ENCODE peak calls at places on chromosome 17, in six cellular contexts. X is BJ; Y is upper lobe of right lung; H is mesenchymal stem cell; S is adrenal gland; J is CD8-positive, alpha-beta memory T cell. M is an unnamed sample.
A peak's percentile ranks its signal among the peaks of the same experiment; 100 is the strongest.

GRCh38 chr17:81306898-81307510 is 11.9 kb upstream of the SLC38A10 start:
- DNase-seq in X (no peak), Y (no peak), H (no peak), S (no peak), J (no peak), M (no peak)

GRCh38 chr17:42329025-42329976 is 41.0 kb downstream of the STAT5A start:
- DNase-seq in X (peak; percentile 52), Y (no peak), H (peak; percentile 57), S (no peak), J (no peak), M (peak; percentile 73)

GRCh38 chr17:21058098-21058893 is 15.5 kb upstream of the USP22 start:
- DNase-seq in X (no peak), Y (no peak), H (peak; percentile 65), S (no peak), J (no peak), M (peak; percentile 51)

GRCh38 chr17:76353004-76353598 is 615 bp downstream of the PRPSAP1 start:
- DNase-seq in X (no peak), Y (peak; percentile 73), H (peak; percentile 42), S (peak; percentile 27), J (peak; percentile 0), M (peak; percentile 57)

GRCh38 chr17:16918443-16918842 is 53.5 kb downstream of the TNFRSF13B start:
- DNase-seq in X (no peak), Y (no peak), H (no peak), S (no peak), J (no peak), M (no peak)

GRCh38 chr17:27529230-27529796 is 73.1 kb downstream of the KSR1 start:
- DNase-seq in X (no peak), Y (peak; percentile 77), H (peak; percentile 70), S (no peak), J (no peak), M (peak; percentile 82)

GRCh38 chr17:60819447-60820130 is 141.9 kb downstream of the BCAS3 start:
- DNase-seq in X (no peak), Y (no peak), H (no peak), S (no peak), J (no peak), M (no peak)

GRCh38 chr17:58788199-58788598 is 32.5 kb downstream of the PPM1E start:
- DNase-seq in X (no peak), Y (no peak), H (no peak), S (no peak), J (no peak), M (no peak)

GRCh38 chr17:1762233-1762905 is 509 bp downstream of the SERPINF1 start:
- DNase-seq in X (no peak), Y (no peak), H (no peak), S (no peak), J (no peak), M (peak; percentile 34)

GRCh38 chr17:13888043-13888442 is 181.3 kb upstream of the COX10 start:
- DNase-seq in X (no peak), Y (no peak), H (peak; percentile 34), S (no peak), J (no peak), M (peak; percentile 43)

GRCh38 chr17:65684631-65685030 is 123.2 kb upstream of the AXIN2 start:
- DNase-seq in X (no peak), Y (no peak), H (peak; percentile 7), S (no peak), J (no peak), M (peak; percentile 47)

GRCh38 chr17:83189013-83189672 is 109.7 kb downstream of the METRNL start:
- DNase-seq in X (no peak), Y (no peak), H (no peak), S (no peak), J (no peak), M (no peak)

GRCh38 chr17:41810659-41811548 is 845 bp downstream of the P3H4 start:
- DNase-seq in X (no peak), Y (peak; percentile 71), H (peak; percentile 35), S (no peak), J (no peak), M (peak; percentile 33)

GRCh38 chr17:37488607-37489196 is 989 bp upstream of the DUSP14 start:
- DNase-seq in X (peak; percentile 77), Y (peak; percentile 89), H (peak; percentile 96), S (peak; percentile 93), J (peak; percentile 40), M (peak; percentile 95)

GRCh38 chr17:38605230-38605851 is 411 bp downstream of the SRCIN1 start:
- DNase-seq in X (no peak), Y (no peak), H (no peak), S (no peak), J (no peak), M (no peak)

GRCh38 chr17:56786989-56787482 is 46.7 kb downstream of the C17orf67 start:
- DNase-seq in X (peak; percentile 94), Y (no peak), H (peak; percentile 98), S (peak; percentile 74), J (no peak), M (peak; percentile 92)

GRCh38 chr17:65093930-65094329 is 37.4 kb upstream of the GNA13 start:
- DNase-seq in X (no peak), Y (no peak), H (no peak), S (no peak), J (no peak), M (no peak)

GRCh38 chr17:79740413-79740812 is 9.7 kb downstream of the ENPP7 start:
- DNase-seq in X (no peak), Y (no peak), H (peak; percentile 17), S (no peak), J (no peak), M (no peak)

GRCh38 chr17:79739148-79740062 is 8.7 kb downstream of the ENPP7 start:
- DNase-seq in X (no peak), Y (no peak), H (no peak), S (no peak), J (no peak), M (no peak)

GRCh38 chr17:79737922-79738578 is 7.3 kb downstream of the ENPP7 start:
- DNase-seq in X (no peak), Y (no peak), H (no peak), S (no peak), J (no peak), M (no peak)

GRCh38 chr17:79737046-79737921 is 6.5 kb downstream of the ENPP7 start:
- DNase-seq in X (no peak), Y (no peak), H (no peak), S (no peak), J (no peak), M (no peak)

DNA sequence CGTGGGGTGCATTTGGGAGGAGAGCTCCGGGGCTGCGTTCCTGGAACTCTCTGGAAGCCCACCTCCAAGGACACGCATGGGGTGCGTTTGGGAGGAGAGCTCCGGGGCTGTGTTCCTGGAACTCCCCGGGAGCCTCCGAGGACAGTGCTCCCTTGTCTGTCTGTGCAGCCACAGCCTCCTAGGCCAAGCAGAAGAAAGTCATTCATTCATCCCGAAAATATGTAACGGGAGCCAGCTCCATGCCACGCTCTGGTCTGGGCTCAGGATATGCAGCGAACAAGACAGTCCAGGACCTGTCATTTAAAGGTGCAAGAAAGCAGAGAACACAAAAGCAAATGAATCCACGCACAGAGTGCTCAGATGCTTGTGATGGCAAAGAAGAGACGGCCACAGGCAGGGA is 7.9 kb downstream of the ENPP7 start:
- DNase-seq in X (no peak), Y (no peak), H (no peak), S (no peak), J (no peak), M (no peak)
- H3K27me3 ChIP-seq in X (peaks cover 23% of the 10 kb centered on the region), Y (peaks cover 32% of the 10 kb centered on the region), H (peaks cover 69% of the 10 kb centered on the region), S (peaks cover 14% of the 10 kb centered on the region), J (peaks cover 11% of the 10 kb centered on the region), M (peaks cover 66% of the 10 kb centered on the region)

DNA sequence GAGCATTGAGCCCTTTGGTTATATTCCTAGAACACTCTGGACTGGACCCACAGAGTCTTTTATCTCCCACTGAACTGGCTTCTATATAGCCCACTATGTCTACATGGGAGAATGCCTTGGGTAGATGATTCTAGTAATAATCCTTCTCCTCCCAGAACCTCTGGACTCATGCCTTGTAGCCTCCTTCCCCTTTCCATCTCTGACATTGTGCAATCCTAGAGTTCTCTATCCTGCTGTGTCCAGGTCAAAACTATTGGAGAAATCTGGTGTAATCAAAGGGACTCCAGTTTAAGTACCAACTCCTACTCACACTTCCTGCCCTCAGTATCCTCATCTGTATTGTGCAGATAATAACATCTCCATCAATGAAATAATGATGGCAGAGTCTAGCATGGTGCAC is 9.1 kb downstream of the RCVRN start:
- DNase-seq in X (no peak), Y (no peak), H (no peak), S (no peak), J (no peak), M (no peak)
- H3K4me3 ChIP-seq in X (no peak overlapping the region), Y (no peak overlapping the region), H (no peak overlapping the region), S (no peak overlapping the region), J (no peak overlapping the region), M (no peak overlapping the region)

GRCh38 chr17:28665994-28666393 is 4.0 kb downstream of the SUPT6H start:
- DNase-seq in X (no peak), Y (no peak), H (no peak), S (no peak), J (no peak), M (no peak)

GRCh38 chr17:28663723-28664122 is 1.7 kb downstream of the SUPT6H start:
- DNase-seq in X (no peak), Y (no peak), H (no peak), S (no peak), J (no peak), M (no peak)

GRCh38 chr17:28662527-28662829 is 473 bp downstream of the SUPT6H start:
- DNase-seq in X (no peak), Y (no peak), H (no peak), S (no peak), J (no peak), M (no peak)

GRCh38 chr17:28657756-28658155 is 4.0 kb downstream of the SDF2 start:
- DNase-seq in X (no peak), Y (no peak), H (peak; percentile 39), S (no peak), J (no peak), M (no peak)

GRCh38 chr17:28661635-28662526 is at the start of the genes SDF2 and SUPT6H:
- DNase-seq in X (peak; percentile 34), Y (peak; percentile 96), H (peak; percentile 94), S (peak; percentile 88), J (peak; percentile 94), M (peak; percentile 97)
- H3K36me3 ChIP-seq in X (no peaks in the 10 kb centered on the region), Y (peaks cover 25% of the 10 kb centered on the region), H (peaks cover 34% of the 10 kb centered on the region), S (no peaks in the 10 kb centered on the region), J (peaks cover 5% of the 10 kb centered on the region), M (peaks cover 11% of the 10 kb centered on the region)

GRCh38 chr17:79417589-79417988 is 193.3 kb downstream of the RBFOX3 start:
- DNase-seq in X (no peak), Y (no peak), H (no peak), S (no peak), J (no peak), M (no peak)
- H3K27me3 ChIP-seq in X (peaks cover 2% of the 10 kb centered on the region), Y (peaks cover 25% of the 10 kb centered on the region), H (peaks cover 73% of the 10 kb centered on the region), S (peaks cover 22% of the 10 kb centered on the region), J (no peaks in the 10 kb centered on the region), M (peaks cover 47% of the 10 kb centered on the region)

DNA sequence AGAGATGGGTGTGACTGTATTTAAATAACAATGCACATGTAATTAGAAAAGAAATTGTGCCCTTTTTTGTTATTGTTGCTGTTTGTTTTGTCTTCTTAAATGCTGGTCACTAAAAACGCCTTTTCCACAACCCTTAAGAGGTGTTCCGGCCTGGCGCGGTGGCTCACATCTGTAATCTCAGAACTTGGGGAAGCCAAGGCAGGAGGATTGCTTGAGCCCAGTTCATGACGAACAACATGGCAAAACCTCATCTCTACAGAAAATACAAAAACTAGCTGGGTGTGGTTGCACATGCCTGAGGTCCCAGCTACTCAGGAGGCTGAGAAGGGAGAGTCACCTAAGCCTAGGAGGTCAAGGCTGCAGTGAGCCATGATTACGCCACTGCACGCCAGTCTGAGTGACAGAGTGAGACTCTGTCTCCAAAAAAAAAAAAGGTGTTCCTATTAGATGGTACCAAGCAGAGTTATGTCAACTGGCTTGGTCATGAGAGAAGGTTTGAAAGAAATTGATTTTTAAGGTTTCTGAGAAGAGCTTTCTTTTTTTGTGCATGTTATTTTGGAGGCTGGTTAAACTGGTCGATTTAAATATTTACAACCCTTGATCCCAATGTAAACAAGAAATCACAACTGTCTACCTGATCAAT is 23.5 kb upstream of the RFFL start:
- DNase-seq in X (no peak), Y (no peak), H (no peak), S (no peak), J (no peak), M (no peak)
- H3K4me3 ChIP-seq in X (no peak overlapping the region), Y (peak overlapping the region; percentile 90), H (no peak overlapping the region), S (no peak overlapping the region), J (peak overlapping the region; percentile 89), M (no peak overlapping the region)

M was measured in adipocyte.